ENCODE peak calls at places on chromosomes 16 and 17, in ten cellular contexts. P is ovary; R is LNCaP clone FGC; V is cardiac fibroblast; Q is lower leg skin; Y is mesendoderm; F is stomach; B is heart right ventricle; Z is CD8-positive, alpha-beta T cell; T is choroid plexus epithelial cell. W is an unnamed sample.

GRCh38 chr17:1059131-1059795 is 62.3 kb downstream of the TIMM22 start:
- DNase-seq in P (no peak), R (no peak), V (no peak), Q (no peak), Y (no peak), F (no peak), B (no peak), Z (no peak), T (no peak), W (no peak)

GRCh38 chr17:62119373-62119772 is 54.3 kb upstream of the MED13 start:
- DNase-seq in P (no peak), R (no peak), V (no peak), Q (no peak), Y (no peak), F (no peak), B (no peak), Z (no peak), T (no peak), W (no peak)

GRCh38 chr16:65767125-65767524 is 599.4 kb upstream of the CDH5 start:
- DNase-seq in P (no peak), R (no peak), V (no peak), Q (no peak), Y (peak), F (no peak), B (no peak), Z (no peak), T (no peak), W (no peak)

GRCh38 chr16:12917653-12918052 is 16.3 kb downstream of the SHISA9 start:
- DNase-seq in P (no peak), R (no peak), V (no peak), Q (no peak), Y (peak), F (no peak), B (no peak), Z (no peak), T (no peak), W (no peak)

GRCh38 chr16:74605746-74606520 is 981 bp downstream of the GLG1 start:
- DNase-seq in P (no peak), R (no peak), V (no peak), Q (no peak), Y (no peak), F (no peak), B (no peak), Z (no peak), T (no peak), W (no peak)

GRCh38 chr17:58525239-58525638 is 10.8 kb upstream of the MTMR4 start:
- DNase-seq in P (peak), R (no peak), V (peak), Q (no peak), Y (peak), F (no peak), B (peak), Z (no peak), T (peak), W (no peak)

GRCh38 chr17:19332371-19333131 is 30.0 kb downstream of the B9D1 start:
- DNase-seq in P (no peak), R (no peak), V (no peak), Q (no peak), Y (no peak), F (peak), B (no peak), Z (no peak), T (no peak), W (no peak)

GRCh38 chr16:14600164-14600563 is 29.9 kb downstream of the PARN start:
- DNase-seq in P (no peak), R (no peak), V (peak), Q (no peak), Y (peak), F (no peak), B (no peak), Z (no peak), T (peak), W (peak)

GRCh38 chr17:9456265-9456664 is 119.4 kb downstream of the STX8 start:
- DNase-seq in P (peak), R (no peak), V (no peak), Q (no peak), Y (no peak), F (no peak), B (peak), Z (no peak), T (no peak), W (no peak)

GRCh38 chr16:2213817-2214720 is 571 bp downstream of the PGP start:
- DNase-seq in P (no peak), R (no peak), V (no peak), Q (no peak), Y (peak), F (no peak), B (no peak), Z (no peak), T (peak), W (no peak)

GRCh38 chr16:3141781-3142311 is 7.0 kb downstream of the ZNF213 start:
- DNase-seq in P (no peak), R (no peak), V (no peak), Q (no peak), Y (no peak), F (no peak), B (no peak), Z (no peak), T (no peak), W (no peak)

GRCh38 chr17:4515501-4515900 is 16.8 kb downstream of the SPNS2 start:
- DNase-seq in P (no peak), R (no peak), V (no peak), Q (no peak), Y (no peak), F (peak), B (no peak), Z (no peak), T (no peak), W (no peak)

GRCh38 chr16:68369697-68370096 is 58.9 kb downstream of the PRMT7 start:
- DNase-seq in P (no peak), R (no peak), V (no peak), Q (no peak), Y (no peak), F (no peak), B (no peak), Z (peak), T (no peak), W (peak)

GRCh38 chr17:67467500-67468481 is 90.7 kb downstream of the PITPNC1 start:
- DNase-seq in P (no peak), R (no peak), V (no peak), Q (peak), Y (no peak), F (no peak), B (no peak), Z (no peak), T (no peak), W (peak)

GRCh38 chr17:33765871-33766270 is 472.8 kb upstream of the ASIC2 start:
- DNase-seq in P (no peak), R (no peak), V (no peak), Q (no peak), Y (no peak), F (no peak), B (no peak), Z (no peak), T (no peak), W (no peak)

GRCh38 chr16:359871-360697 is 7.6 kb upstream of the AXIN1 start:
- DNase-seq in P (no peak), R (no peak), V (no peak), Q (no peak), Y (no peak), F (no peak), B (no peak), Z (no peak), T (no peak), W (no peak)

GRCh38 chr16:360698-361336 is 8.3 kb upstream of the AXIN1 start:
- DNase-seq in P (no peak), R (no peak), V (no peak), Q (no peak), Y (no peak), F (no peak), B (no peak), Z (no peak), T (no peak), W (no peak)

GRCh38 chr16:361872-362701 is 8.3 kb downstream of the MRPL28 start:
- DNase-seq in P (peak), R (peak), V (peak), Q (no peak), Y (peak), F (peak), B (peak), Z (peak), T (peak), W (peak)

GRCh38 chr16:363110-364090 is 6.9 kb downstream of the MRPL28 start:
- DNase-seq in P (no peak), R (no peak), V (no peak), Q (no peak), Y (no peak), F (no peak), B (no peak), Z (no peak), T (no peak), W (no peak)

DNA sequence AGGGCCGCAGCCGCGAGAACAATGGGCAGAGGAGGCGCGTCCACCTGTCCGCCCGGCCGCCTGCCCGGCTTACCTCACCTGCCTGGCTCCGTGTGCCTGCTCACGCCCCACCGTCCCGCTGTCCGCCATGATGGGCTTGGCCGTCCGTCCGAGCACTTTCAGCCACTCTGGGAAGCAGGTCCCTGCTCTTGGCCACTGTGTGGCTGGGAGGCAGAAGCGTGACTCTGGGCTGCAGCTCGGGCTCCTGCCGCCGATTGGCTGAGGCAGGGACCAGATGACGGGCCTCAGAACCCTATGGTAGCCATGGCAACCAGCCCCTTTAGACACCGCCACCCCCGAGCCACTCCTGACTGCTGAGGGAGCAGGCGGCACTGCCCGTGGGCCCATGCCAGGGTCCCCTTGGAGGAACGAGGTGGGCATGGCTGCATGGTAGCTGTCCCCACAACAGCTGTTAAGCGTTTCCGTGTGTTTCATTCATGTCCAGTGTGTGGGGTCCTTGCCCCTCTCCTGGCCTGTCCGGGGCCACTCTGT is 8.9 kb upstream of the AXIN1 start:
- DNase-seq in P (no peak), R (no peak), V (no peak), Q (no peak), Y (no peak), F (no peak), B (no peak), Z (no peak), T (no peak), W (no peak)
- H3K4me3 ChIP-seq in P (no peak), R (no peak), V (no peak), Q (no peak), Y (no peak), F (no peak), B (no peak), Z (no peak), T (no peak), W (no peak)

GRCh38 chr16:87238371-87238715 is 78.8 kb downstream of the C16orf95 start:
- DNase-seq in P (no peak), R (no peak), V (no peak), Q (peak), Y (no peak), F (no peak), B (no peak), Z (no peak), T (no peak), W (no peak)

GRCh38 chr16:87233928-87234327 is 83.3 kb downstream of the C16orf95 start:
- DNase-seq in P (no peak), R (no peak), V (peak), Q (peak), Y (peak), F (no peak), B (no peak), Z (no peak), T (peak), W (no peak)

GRCh38 chr16:87234601-87235000 is 82.6 kb downstream of the C16orf95 start:
- DNase-seq in P (no peak), R (no peak), V (no peak), Q (peak), Y (no peak), F (no peak), B (no peak), Z (no peak), T (no peak), W (no peak)

GRCh38 chr16:87236516-87237115 is 80.6 kb downstream of the C16orf95 start:
- DNase-seq in P (no peak), R (no peak), V (no peak), Q (peak), Y (no peak), F (no peak), B (no peak), Z (no peak), T (no peak), W (no peak)

DNA sequence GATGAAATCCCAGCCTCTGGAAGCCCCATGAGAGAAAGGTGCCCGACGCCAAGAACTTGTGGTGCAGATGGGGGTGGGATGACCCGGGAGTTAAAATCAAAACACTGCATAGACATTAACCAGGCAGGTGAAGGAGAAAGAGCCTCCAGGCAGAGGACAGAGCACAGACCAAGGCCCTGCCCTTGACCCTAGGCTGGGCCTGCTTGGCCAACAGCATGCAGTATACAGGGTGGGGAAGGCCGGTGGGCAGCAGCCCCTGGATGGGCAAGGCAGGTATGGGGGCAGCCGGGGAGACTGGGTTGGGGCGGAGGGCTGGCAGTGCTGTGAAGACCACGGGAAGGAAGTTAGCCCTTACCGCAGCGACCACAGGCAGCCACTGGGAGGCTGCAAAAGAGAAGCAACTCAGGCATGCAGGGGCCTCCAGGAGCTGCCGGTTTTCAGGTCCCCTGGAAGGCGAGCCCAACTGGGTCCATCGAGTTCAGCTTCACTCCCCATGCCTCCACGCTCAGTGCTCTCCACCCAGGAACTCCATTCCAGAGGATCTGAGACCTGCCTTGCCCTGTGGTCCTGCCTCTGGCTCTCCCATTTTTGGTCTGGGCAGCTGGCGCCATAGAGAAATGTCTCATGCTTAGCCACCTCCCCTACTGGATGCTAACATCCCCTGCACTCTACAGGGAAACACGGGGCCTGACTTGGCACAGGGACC is 81.2 kb downstream of the C16orf95 start:
- DNase-seq in P (no peak), R (no peak), V (no peak), Q (peak), Y (peak), F (no peak), B (no peak), Z (no peak), T (peak), W (peak)
- H3K4me3 ChIP-seq in P (no peak), R (no peak), V (no peak), Q (no peak), Y (no peak), F (no peak), B (no peak), Z (no peak), T (no peak), W (no peak)

DNA sequence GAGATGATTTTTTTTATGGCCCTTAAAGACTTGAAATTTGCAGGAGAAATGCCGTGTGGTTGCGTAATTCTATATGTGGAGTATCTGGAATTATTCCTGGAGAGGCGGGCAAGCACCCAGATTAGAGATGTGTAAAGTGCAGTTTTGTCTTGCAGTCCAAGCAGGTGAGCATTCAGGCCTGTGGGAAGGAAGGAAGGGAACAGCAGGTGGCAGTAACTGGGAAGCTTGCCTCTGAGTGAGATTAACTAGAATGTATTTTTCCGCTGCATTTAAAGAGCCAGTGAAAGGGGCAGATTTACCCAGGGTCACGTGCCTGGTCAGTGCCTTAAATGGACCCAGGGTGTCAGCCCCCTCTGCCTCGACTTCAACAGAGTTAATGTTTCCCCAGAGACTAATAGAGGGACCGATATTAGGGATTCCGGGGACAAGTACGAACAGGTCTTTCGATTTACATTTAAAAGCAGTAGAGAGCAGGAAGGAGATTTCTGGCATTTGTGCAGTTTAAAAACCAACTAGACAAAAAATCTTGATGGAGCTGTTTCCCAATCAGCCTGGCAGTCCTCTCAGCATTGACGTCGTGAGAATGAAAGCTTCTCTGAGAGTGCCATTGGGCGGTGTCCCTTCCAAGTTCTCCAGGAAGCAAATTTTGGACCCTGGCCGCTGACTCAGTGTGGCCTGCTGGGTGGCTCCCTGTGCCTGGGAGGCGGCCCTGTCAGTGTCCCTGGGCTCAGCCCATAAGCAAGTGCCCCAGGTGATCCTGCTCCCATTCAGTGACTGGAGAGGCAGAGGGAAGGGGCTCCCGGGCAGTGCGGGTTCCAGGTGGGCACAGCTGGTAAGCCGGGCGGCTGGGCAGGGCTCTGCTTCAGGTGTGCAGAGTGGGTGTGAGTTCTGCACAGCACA is 38.2 kb downstream of the KSR1 start:
- DNase-seq in P (peak), R (peak), V (peak), Q (peak), Y (peak), F (peak), B (peak), Z (no peak), T (peak), W (no peak)
- H3K4me3 ChIP-seq in P (no peak), R (peak), V (no peak), Q (no peak), Y (no peak), F (peak), B (no peak), Z (no peak), T (no peak), W (no peak)

DNA sequence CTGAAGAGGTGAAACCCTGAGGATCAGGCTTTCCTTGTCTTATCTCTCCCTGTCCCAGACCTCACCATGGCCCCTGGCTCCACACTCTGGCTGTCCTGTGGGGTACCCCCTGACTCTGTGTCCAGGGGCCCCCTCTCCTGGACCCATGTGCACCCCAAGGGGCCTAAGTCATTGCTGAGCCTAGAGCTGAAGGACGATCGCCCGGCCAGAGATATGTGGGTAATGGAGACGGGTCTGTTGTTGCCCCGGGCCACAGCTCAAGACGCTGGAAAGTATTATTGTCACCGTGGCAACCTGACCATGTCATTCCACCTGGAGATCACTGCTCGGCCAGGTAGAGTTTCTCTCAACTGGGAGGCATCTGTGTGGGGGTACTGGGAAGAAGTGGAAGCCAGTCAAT is 1.4 kb downstream of the CD19 start:
- DNase-seq in P (no peak), R (no peak), V (no peak), Q (no peak), Y (peak), F (no peak), B (no peak), Z (no peak), T (no peak), W (no peak)
- H3K4me3 ChIP-seq in P (no peak), R (no peak), V (no peak), Q (no peak), Y (no peak), F (no peak), B (no peak), Z (no peak), T (no peak), W (no peak)

GRCh38 chr17:81902023-81902652 is at the start of gene NPB:
- DNase-seq in P (no peak), R (no peak), V (no peak), Q (no peak), Y (peak), F (peak), B (peak), Z (no peak), T (no peak), W (no peak)
- H3K4me3 ChIP-seq in P (no peak), R (peak), V (peak), Q (no peak), Y (no peak), F (peak), B (peak), Z (no peak), T (peak), W (no peak)

DNA sequence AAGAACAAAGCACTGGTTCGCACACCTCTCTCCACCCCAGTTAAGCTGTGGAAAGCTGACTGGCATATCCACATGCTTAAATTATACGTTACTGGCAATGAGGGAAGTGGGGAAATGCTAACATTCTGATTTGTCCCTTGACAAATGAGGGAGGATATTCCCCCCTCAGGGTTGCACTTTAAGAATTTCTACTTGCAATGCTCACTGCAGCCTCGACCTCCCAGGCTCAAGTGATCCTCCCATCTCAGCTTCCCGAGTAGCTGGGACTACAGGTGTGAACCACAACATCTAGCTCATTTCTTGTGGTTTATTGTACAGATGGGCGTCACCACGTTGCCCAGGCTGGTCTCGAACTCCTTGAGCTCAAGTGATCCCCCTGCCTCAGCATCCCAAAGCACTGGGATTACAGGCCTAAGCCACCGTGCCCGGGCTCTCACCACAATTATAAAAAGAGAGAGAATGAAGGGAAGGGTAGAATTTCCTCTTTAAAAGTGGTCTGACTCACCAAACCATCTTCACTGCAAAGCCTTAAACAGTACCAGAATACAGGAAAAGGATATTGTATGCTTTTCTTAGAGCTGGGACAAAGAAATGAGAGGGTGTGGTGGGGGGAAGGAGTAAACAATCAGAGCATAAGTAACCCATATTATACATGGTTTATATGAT is 38.9 kb downstream of the KANSL1 start:
- DNase-seq in P (no peak), R (no peak), V (no peak), Q (no peak), Y (no peak), F (no peak), B (no peak), Z (no peak), T (no peak), W (peak)
- H3K4me3 ChIP-seq in P (no peak), R (no peak), V (no peak), Q (no peak), Y (no peak), F (no peak), B (no peak), Z (no peak), T (no peak), W (no peak)